ENCODE peak calls at places on chromosomes 5 and 9, in seven cellular contexts. D is astrocyte, Y is gastrocnemius medialis, Q is WTC11, S is neural crest cell, W is IMR-90, E is brain microvascular endothelial cell. N is an unnamed sample.

GRCh38 chr5:170432669-170433068 is 43.5 kb upstream of the KCNMB1 start:
- DNase-seq in S (no peak), Y (no peak), E (no peak), Q (no peak), D (no peak), W (no peak), N (no peak)

GRCh38 chr5:159050408-159051091 is 49.2 kb downstream of the EBF1 start:
- DNase-seq in W (peak), Q (no peak), Y (no peak), E (peak), S (no peak), D (no peak), N (peak)

GRCh38 chr5:173035904-173036707 is 20.0 kb upstream of the CREBRF start:
- DNase-seq in Y (no peak), W (no peak), D (no peak), E (no peak), S (no peak), Q (no peak), N (peak)

GRCh38 chr5:133930061-133930823 is 38.2 kb downstream of the C5orf15 start:
- DNase-seq in Q (no peak), Y (no peak), D (peak), E (peak), W (peak), S (no peak), N (peak)

GRCh38 chr5:100505984-100506670 is 29.0 kb upstream of the FAM174A start:
- DNase-seq in S (no peak), W (peak), E (peak), Q (no peak), D (peak), Y (no peak), N (no peak)

GRCh38 chr5:40606077-40606765 is 73.5 kb upstream of the PTGER4 start:
- DNase-seq in E (peak), D (no peak), S (no peak), Y (no peak), Q (no peak), W (no peak), N (no peak)

GRCh38 chr9:5052858-5053257 is 67.8 kb downstream of the JAK2 start:
- DNase-seq in Q (no peak), E (no peak), S (no peak), D (peak), Y (no peak), W (peak), N (no peak)

GRCh38 chr9:95297316-95297715 is 20.2 kb downstream of the FANCC start:
- DNase-seq in E (no peak), S (no peak), W (no peak), D (no peak), Y (no peak), Q (no peak), N (no peak)

GRCh38 chr5:31366941-31367340 is 165.0 kb downstream of the DROSHA start:
- DNase-seq in E (no peak), S (no peak), Q (no peak), Y (no peak), D (peak), W (peak), N (no peak)

GRCh38 chr5:80976985-80977384 is 16.8 kb downstream of the RASGRF2 start:
- DNase-seq in W (no peak), E (no peak), Y (no peak), D (no peak), S (no peak), Q (no peak), N (no peak)

GRCh38 chr5:1104327-1105006 is 7.4 kb downstream of the SLC12A7 start:
- DNase-seq in E (no peak), W (no peak), Q (no peak), S (no peak), Y (no peak), D (no peak), N (peak)

GRCh38 chr9:113776194-113776593 is 99.9 kb upstream of the ZNF618 start:
- DNase-seq in Y (no peak), S (no peak), D (no peak), E (no peak), Q (no peak), W (no peak), N (no peak)

GRCh38 chr5:38845555-38846378 is at the start of gene OSMR:
- DNase-seq in W (peak), S (peak), D (peak), Y (peak), Q (peak), E (peak), N (peak)

GRCh38 chr5:154513669-154514084 is 35.6 kb upstream of the HAND1 start:
- DNase-seq in W (no peak), S (no peak), D (peak), Y (no peak), Q (no peak), E (no peak), N (peak)

GRCh38 chr5:1640276-1640898 is 116.6 kb upstream of the LPCAT1 start:
- DNase-seq in S (no peak), Q (no peak), D (no peak), W (no peak), E (no peak), Y (no peak), N (no peak)

GRCh38 chr9:91407580-91408275 is 15.9 kb downstream of the NFIL3 start:
- DNase-seq in S (no peak), W (no peak), Y (peak), Q (no peak), D (no peak), E (no peak), N (no peak)

GRCh38 chr9:12726795-12727194 is 33.6 kb downstream of the TYRP1 start:
- DNase-seq in D (no peak), E (no peak), Q (no peak), W (no peak), S (no peak), Y (no peak), N (no peak)

GRCh38 chr9:12720551-12720950 is 27.4 kb downstream of the TYRP1 start:
- DNase-seq in W (no peak), Q (no peak), Y (no peak), E (no peak), D (no peak), S (no peak), N (no peak)

GRCh38 chr9:12722131-12722530 is 28.9 kb downstream of the TYRP1 start:
- DNase-seq in D (no peak), Q (no peak), W (no peak), Y (no peak), E (no peak), S (no peak), N (no peak)

GRCh38 chr9:12719431-12719830 is 26.2 kb downstream of the TYRP1 start:
- DNase-seq in W (peak), E (no peak), Y (no peak), Q (no peak), D (peak), S (no peak), N (no peak)

GRCh38 chr9:12723409-12724028 is 30.3 kb downstream of the TYRP1 start:
- DNase-seq in E (no peak), Y (no peak), W (peak), D (no peak), S (no peak), Q (no peak), N (no peak)
- TF ChIP-seq CTCF in E (peak), Y (no peak), W (peak), D (peak), S (peak), Q (no peak), N (no peak)

DNA sequence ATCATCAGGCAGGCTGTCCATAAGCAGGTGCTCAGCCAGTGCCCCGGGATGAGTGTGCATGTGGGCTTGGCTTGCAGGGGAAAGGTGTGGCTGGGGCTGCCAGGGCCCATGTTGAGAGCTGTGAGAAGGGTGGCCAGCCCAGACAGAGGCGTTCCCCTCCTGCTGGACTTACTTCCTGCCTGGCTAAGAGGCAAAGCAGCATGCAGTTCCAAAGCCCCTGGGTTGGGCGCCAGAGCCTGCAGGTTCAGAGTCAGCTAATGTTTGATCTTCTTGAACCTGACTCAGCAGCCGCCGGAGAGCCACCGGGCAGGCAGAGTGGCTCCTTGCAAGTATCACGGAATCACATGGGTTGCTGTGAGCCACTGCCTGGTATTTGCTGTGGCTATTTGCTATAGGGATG is 168.4 kb upstream of the MAP1B start:
- DNase-seq in E (no peak), Q (peak), Y (no peak), D (no peak), S (no peak), W (no peak), N (no peak)
- TF ChIP-seq CTCF in E (no peak), Q (no peak), Y (no peak), D (no peak), S (no peak), W (no peak), N (no peak)

GRCh38 chr9:124419832-124420489 is 4.7 kb upstream of the PSMB7 start:
- DNase-seq in W (no peak), D (no peak), Y (no peak), E (no peak), Q (no peak), S (no peak), N (peak)
- TF ChIP-seq CTCF in W (no peak), D (no peak), Y (no peak), E (no peak), Q (no peak), S (peak), N (peak)

GRCh38 chr9:130472184-130472705 is 27.5 kb downstream of the ASS1 start:
- DNase-seq in Y (no peak), E (no peak), D (no peak), S (no peak), Q (no peak), W (no peak), N (no peak)
- TF ChIP-seq CTCF in Y (no peak), E (no peak), D (no peak), S (no peak), Q (no peak), W (no peak), N (no peak)

GRCh38 chr5:18333841-18334240 is 699.6 kb downstream of the TAF11L14 start:
- DNase-seq in E (no peak), Y (no peak), W (no peak), Q (no peak), S (no peak), D (no peak), N (no peak)
- TF ChIP-seq CTCF in E (no peak), Y (no peak), W (no peak), Q (no peak), S (no peak), D (no peak), N (no peak)

DNA sequence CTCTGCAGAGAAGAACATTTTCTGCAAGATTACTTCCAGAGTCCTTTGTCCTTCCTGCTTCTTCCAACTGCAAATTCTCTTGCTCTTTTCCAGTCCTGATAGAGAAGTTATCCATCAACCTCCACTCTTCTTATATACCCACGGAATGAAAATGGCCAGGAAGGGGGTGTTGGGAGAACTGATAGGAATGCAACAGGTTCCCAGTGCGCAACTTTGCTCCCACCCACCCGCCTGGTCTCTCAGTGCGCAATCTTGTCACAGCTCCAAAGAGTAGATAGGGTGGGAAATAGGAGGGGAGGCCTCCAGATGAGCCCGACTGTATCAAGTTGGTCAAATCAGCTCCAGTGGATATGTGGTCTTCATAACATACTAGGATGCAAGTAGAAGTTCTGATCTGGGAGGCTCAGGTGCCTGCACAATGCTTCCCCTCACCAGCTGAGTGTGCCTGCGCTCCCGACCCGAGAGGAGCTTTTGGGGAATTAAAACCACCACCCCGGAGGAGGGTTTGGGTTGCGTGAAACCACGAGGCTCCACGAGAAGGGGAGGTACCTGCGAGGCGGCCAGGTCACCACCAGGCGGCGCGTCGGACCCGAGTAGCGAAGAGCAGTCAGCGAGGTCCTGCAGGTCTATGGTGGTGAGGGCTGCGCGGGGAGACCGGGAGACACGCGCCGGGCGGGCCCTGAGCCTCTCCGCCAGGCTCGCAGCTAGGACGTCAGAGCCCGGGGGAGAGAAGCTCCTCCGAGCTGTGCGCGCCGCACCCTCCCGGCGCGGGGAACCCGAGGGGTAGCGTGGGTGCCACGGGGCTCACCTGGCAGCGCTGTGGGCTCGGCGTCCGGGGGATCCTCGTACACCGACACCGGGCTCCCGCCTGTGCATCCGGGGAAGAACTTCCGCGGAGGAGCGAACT is 835 bp downstream of the MCIDAS start:
- DNase-seq in Q (peak), S (peak), Y (no peak), E (no peak), D (no peak), W (peak), N (peak)
- TF ChIP-seq CTCF in Q (peak), S (peak), Y (peak), E (peak), D (peak), W (peak), N (peak)

DNA sequence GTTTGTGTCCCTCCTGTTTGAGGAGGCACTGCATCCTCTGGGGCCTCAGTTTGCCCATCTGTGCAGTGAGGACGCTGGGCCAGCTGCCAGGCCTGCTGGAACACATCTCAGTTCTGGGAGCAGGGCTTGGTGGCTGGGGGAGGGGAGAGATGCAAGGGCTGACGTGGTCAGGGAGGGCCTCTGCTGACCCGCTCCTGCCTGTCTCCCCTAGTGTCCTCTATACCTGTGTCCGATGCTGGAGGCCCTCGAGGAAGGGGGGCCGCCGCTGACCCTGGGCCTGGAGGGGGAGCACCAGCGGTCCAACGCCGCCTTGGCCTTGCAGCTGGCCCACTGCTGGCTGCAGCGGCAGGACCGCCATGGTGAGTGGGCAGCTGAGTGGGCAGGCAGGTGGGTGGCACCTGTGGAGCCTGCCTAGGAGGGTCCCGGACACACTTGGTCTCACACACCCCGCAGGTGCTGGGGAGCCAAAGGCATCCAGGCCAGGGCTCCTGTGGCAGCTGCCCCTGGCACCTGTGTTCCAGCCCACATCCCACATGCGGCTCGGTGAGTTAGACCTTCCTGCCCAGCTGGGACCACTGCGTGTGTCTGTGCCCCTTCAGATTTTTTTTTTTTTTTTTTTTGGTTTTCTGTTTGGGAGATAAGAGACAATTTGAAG is 5.8 kb downstream of the FPGS start:
- DNase-seq in E (no peak), S (no peak), Y (no peak), Q (no peak), D (no peak), W (no peak), N (no peak)
- TF ChIP-seq CTCF in E (no peak), S (no peak), Y (no peak), Q (no peak), D (no peak), W (no peak), N (no peak)

GRCh38 chr9:137286980-137287383 is 9.5 kb downstream of the TOR4A start:
- DNase-seq in Q (peak), E (peak), D (no peak), W (peak), Y (no peak), S (no peak), N (peak)
- TF ChIP-seq CTCF in Q (no peak), E (peak), D (peak), W (peak), Y (no peak), S (peak), N (no peak)

GRCh38 chr5:15383469-15383868 is 116.5 kb upstream of the FBXL7 start:
- DNase-seq in Y (no peak), D (peak), W (peak), S (no peak), E (peak), Q (no peak), N (no peak)
- TF ChIP-seq CTCF in Y (no peak), D (peak), W (peak), S (peak), E (peak), Q (peak), N (no peak)

GRCh38 chr9:2285411-2285810 is 270.3 kb downstream of the SMARCA2 start:
- DNase-seq in W (no peak), S (no peak), E (no peak), Y (no peak), Q (no peak), D (no peak), N (no peak)
- TF ChIP-seq CTCF in W (no peak), S (no peak), E (no peak), Y (no peak), Q (no peak), D (no peak), N (no peak)

N was measured in activated CD8-positive, alpha-beta T cell treated with anti-CD3 and anti-CD28 coated beads for 36 hours.